ENCODE peak calls at places on chromosomes 5 and 9, in six cellular contexts. W, G, O, B, L and K are unnamed samples.

GRCh38 chr9:86909388-86909787 is 37.9 kb downstream of the GAS1 start:
- DNase-seq in O (no peak), L (no peak), W (no peak), G (peak), B (peak), K (peak)

GRCh38 chr9:136533775-136534157 is 12.1 kb downstream of the NOTCH1 start:
- DNase-seq in B (peak), G (no peak), W (no peak), O (peak), L (peak), K (peak)

GRCh38 chr9:130149031-130149430 is 23.2 kb upstream of the NCS1 start:
- DNase-seq in L (peak), B (no peak), O (no peak), W (no peak), G (no peak), K (no peak)

GRCh38 chr9:83722726-83723495 is 15.2 kb upstream of the UBQLN1 start:
- DNase-seq in B (no peak), O (no peak), W (no peak), L (no peak), G (no peak), K (no peak)

GRCh38 chr5:14250094-14250777 is 107.1 kb downstream of the TRIO start:
- DNase-seq in O (no peak), W (no peak), B (peak), G (peak), L (no peak), K (peak)

GRCh38 chr5:43396762-43397304 is 15.4 kb downstream of the CCL28 start:
- DNase-seq in B (peak), W (no peak), L (peak), G (peak), O (peak), K (peak)

GRCh38 chr5:39578887-39579497 is 154.2 kb upstream of the DAB2 start:
- DNase-seq in O (no peak), W (no peak), G (peak), L (no peak), B (peak), K (no peak)

GRCh38 chr5:8884029-8884428 is 661.8 kb downstream of the SEMA5A start:
- DNase-seq in G (peak), L (no peak), B (no peak), W (no peak), O (no peak), K (no peak)

GRCh38 chr5:141513021-141513626 is 24.2 kb downstream of the PCDHGC5 start:
- DNase-seq in B (peak), W (no peak), L (no peak), O (peak), G (no peak), K (no peak)

GRCh38 chr5:140875085-140876065 is at the start of gene PCDHA12:
- DNase-seq in W (no peak), B (peak), G (no peak), L (no peak), O (no peak), K (no peak)

GRCh38 chr9:114247086-114247485 is 75.8 kb upstream of the ORM1 start:
- DNase-seq in L (no peak), B (no peak), O (no peak), G (no peak), W (no peak), K (no peak)

GRCh38 chr9:92480332-92480771 is 2.0 kb downstream of the ASPN start:
- DNase-seq in B (peak), O (no peak), W (no peak), G (peak), L (no peak), K (no peak)

GRCh38 chr9:121298689-121299112 is 30.7 kb downstream of the GSN start:
- DNase-seq in G (peak), W (no peak), B (peak), O (no peak), L (no peak), K (no peak)

GRCh38 chr5:98309785-98310566 is 463.5 kb upstream of the RGMB start:
- DNase-seq in L (no peak), B (peak), G (peak), O (no peak), W (peak), K (peak)

GRCh38 chr5:32791536-32792240 is 80.6 kb downstream of the NPR3 start:
- DNase-seq in B (no peak), G (peak), W (no peak), O (no peak), L (no peak), K (no peak)